ENCODE peak calls at places on chromosomes 12 and 14, in four cellular contexts. J is neural progenitor cell, M is IMR-90, T is PC-3. Z is an unnamed sample.

GRCh38 chr12:6078378-6079083 is 45.9 kb downstream of the VWF start:
- DNase-seq in M (no peak), T (no peak), J (no peak), Z (no peak)

GRCh38 chr12:64318605-64319004 is 72.0 kb downstream of the C12orf56 start:
- DNase-seq in T (no peak), M (peak; percentile 4), J (no peak), Z (no peak)

GRCh38 chr12:52454411-52455201 is 2.7 kb upstream of the KRT6B start:
- DNase-seq in T (peak; percentile 86), J (no peak), M (no peak), Z (no peak)

GRCh38 chr12:79143803-79144202 is 279.2 kb downstream of the SYT1 start:
- DNase-seq in M (no peak), T (no peak), J (no peak), Z (no peak)

GRCh38 chr12:104480826-104481457 is 24.2 kb downstream of the CHST11 start:
- DNase-seq in M (peak; percentile 79), J (no peak), T (peak; percentile 92), Z (no peak)

GRCh38 chr12:3882896-3883564 is 9.8 kb upstream of the PARP11 start:
- DNase-seq in J (no peak), T (peak; percentile 9), M (peak; percentile 19), Z (no peak)

GRCh38 chr12:120903382-120903817 is 758 bp downstream of the SPPL3 start:
- DNase-seq in T (peak; percentile 42), J (no peak), M (peak; percentile 16), Z (peak; percentile 90)

GRCh38 chr12:126469211-126469610 is 1404.0 kb downstream of the AACS start:
- DNase-seq in T (no peak), M (no peak), J (no peak), Z (no peak)

GRCh38 chr12:6326316-6326959 is 15.4 kb downstream of the TNFRSF1A start:
- DNase-seq in J (peak; percentile 83), M (peak; percentile 52), T (no peak), Z (no peak)

GRCh38 chr12:50763637-50764115 is at the start of gene ATF1:
- DNase-seq in J (peak; percentile 96), M (peak; percentile 93), T (peak; percentile 91), Z (peak; percentile 97)

GRCh38 chr12:14635776-14636175 is 60.6 kb downstream of the GUCY2C start:
- DNase-seq in J (no peak), M (no peak), T (no peak), Z (no peak)

GRCh38 chr14:105629886-105630215 is 103.5 kb downstream of the TMEM121 start:
- DNase-seq in M (no peak), T (no peak), J (no peak), Z (no peak)

GRCh38 chr12:96402061-96402460 is 1.8 kb upstream of the CDK17 start:
- DNase-seq in J (peak; percentile 51), M (no peak), T (no peak), Z (no peak)

GRCh38 chr12:76106631-76107030 is 22.1 kb upstream of the NAP1L1 start:
- DNase-seq in J (no peak), T (no peak), M (no peak), Z (no peak)

GRCh38 chr12:28506271-28506670 is 316.0 kb downstream of the CCDC91 start:
- DNase-seq in T (no peak), J (no peak), M (no peak), Z (no peak)

GRCh38 chr12:117091758-117092510 is 7.3 kb downstream of the TESC start:
- DNase-seq in T (no peak), J (no peak), M (no peak), Z (peak; percentile 47)

GRCh38 chr12:117093918-117094630 is 5.1 kb downstream of the TESC start:
- DNase-seq in M (no peak), T (no peak), J (no peak), Z (peak; percentile 61)

GRCh38 chr12:117092886-117093285 is 6.3 kb downstream of the TESC start:
- DNase-seq in T (no peak), M (no peak), J (no peak), Z (peak; percentile 65)

GRCh38 chr12:117092511-117092780 is 6.8 kb downstream of the TESC start:
- DNase-seq in M (no peak), J (no peak), T (no peak), Z (no peak)

DNA sequence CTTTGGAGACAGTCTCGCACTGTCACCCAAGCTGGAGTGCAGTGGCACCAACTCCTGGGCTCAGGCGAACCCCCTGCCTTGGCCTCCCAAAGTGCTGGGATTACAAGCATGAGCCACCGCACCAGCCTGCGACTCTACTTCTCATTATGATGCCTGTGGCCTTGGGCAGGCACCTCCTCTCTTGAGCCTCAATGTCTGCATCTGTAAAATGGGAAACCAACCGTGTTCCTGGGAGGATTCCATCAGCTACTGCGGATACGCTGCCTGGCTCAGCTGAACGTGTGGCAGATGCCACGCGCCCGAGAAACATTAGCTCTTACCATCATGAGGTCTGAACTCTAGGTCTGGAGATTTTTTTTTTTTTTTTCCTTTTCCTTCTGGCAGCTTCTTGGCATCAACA is 5.8 kb downstream of the TESC start:
- DNase-seq in M (no peak), J (no peak), T (no peak), Z (peak; percentile 66)
- TF ChIP-seq CTCF in M (no peak), J (no peak), T (no peak), Z (no peak)

GRCh38 chr12:57765003-57765697 is 1.7 kb downstream of the CYP27B1 start:
- DNase-seq in M (peak; percentile 17), J (peak; percentile 73), T (peak; percentile 55), Z (peak; percentile 80)
- H3K9ac ChIP-seq in M (no peak overlapping the region), J (no peak overlapping the region), T (peak overlapping the region; percentile 53), Z (peak overlapping the region; percentile 42)

GRCh38 chr12:47207829-47208248 is 128.1 kb upstream of the AMIGO2 start:
- DNase-seq in J (no peak), M (no peak), T (no peak), Z (no peak)

GRCh38 chr12:47209014-47209413 is 129.3 kb upstream of the AMIGO2 start:
- DNase-seq in M (no peak), T (no peak), J (no peak), Z (no peak)

GRCh38 chr12:47205532-47206449 is 126.0 kb upstream of the AMIGO2 start:
- DNase-seq in M (no peak), T (no peak), J (no peak), Z (no peak)

GRCh38 chr12:47206450-47206830 is 126.7 kb upstream of the AMIGO2 start:
- DNase-seq in T (no peak), M (no peak), J (no peak), Z (no peak)

GRCh38 chr12:47207005-47207717 is 127.4 kb upstream of the AMIGO2 start:
- DNase-seq in M (no peak), J (no peak), T (no peak), Z (no peak)
- TF ChIP-seq CTCF in M (no peak), J (no peak), T (no peak), Z (no peak)

DNA sequence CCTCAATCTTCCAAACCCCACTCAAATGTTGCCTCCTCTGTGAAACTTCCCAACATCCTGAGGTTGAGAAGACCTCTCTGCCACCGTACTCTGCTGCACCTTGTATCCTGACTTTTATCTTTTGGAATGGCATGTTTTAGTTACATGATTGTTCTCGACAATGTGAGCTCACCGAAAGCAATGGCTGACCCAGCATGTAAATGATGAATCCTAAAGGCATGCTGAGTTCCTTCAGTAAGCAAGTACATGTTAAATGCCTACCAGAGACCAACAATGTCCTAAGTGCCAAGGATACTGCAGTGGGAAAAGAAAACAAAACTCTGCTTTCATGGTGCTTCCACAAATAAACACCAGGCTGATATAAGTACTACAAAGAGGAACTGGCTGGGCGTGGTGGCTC is 13.7 kb downstream of the PPP1R13B start:
- DNase-seq in J (no peak), M (peak; percentile 23), T (no peak), Z (no peak)
- H3K9ac ChIP-seq in J (no peak overlapping the region), M (no peak overlapping the region), T (no peak overlapping the region), Z (no peak overlapping the region)

DNA sequence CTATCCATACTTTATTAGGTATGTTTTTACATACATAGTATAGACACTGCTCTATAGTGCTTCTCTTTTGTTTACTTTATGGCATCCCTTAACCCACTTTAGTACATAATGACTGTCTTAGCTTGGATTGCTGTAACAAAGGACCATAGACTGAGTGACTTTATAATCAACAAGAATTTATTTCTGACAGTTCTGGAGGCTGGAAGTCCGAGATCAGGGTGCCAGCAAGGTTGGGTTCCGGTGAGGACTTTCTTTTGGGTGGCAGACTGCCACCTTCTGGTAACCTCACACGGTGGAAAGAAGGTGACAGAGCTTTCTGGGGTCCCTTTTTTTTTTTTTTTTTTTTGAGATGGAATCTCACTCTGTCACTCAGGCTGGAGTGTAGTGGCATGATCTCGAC is 48.6 kb upstream of the PPM1H start:
- DNase-seq in J (peak; percentile 7), T (peak; percentile 39), M (no peak), Z (no peak)
- TF ChIP-seq CTCF in J (peak; percentile 33), T (peak; percentile 56), M (no peak), Z (peak; percentile 33)

DNA sequence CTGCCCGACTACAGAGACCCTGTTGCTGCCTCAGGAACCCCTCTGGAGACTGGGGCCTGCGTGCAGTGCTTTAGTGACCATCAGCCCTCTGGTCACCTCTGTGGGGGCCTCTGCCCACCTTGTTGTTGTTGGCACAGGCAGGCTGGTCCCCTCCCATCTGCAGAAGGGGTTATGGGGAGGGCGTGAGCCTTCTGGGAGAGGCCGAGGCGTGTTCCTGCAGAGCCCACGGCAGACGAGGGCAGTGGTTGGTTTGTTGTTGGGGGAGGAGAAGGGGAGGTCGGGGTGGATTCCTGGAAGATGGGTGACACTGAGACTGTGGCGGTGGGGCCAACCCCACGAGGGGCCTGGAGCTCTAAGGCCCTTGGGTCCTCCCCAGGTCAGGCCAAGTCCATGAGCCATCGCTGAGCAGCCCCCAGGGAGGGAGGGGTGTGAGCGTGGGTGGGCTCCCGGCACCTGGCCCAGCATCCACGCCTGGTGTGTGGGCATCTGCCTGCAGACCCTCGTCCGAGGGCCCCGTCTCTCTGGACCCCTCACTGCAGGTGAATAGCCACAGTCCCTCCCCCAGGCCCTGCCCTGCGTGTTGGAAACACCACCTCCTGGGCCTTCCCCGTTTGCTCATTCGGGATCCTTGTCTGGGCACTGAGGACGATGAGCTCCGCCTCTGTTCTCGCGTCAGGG is 23.6 kb downstream of the FBRSL1 start:
- DNase-seq in T (no peak), M (no peak), J (no peak), Z (no peak)
- H3K9ac ChIP-seq in T (no peak overlapping the region), M (no peak overlapping the region), J (no peak overlapping the region), Z (no peak overlapping the region)

GRCh38 chr14:104249706-104250105 is 111.3 kb downstream of the KIF26A start:
- DNase-seq in M (no peak), J (no peak), T (no peak), Z (peak; percentile 47)
- TF ChIP-seq CTCF in M (no peak), J (no peak), T (no peak), Z (no peak)

Z was measured in kidney.